ENCODE peak calls at places on chromosomes 4 and X, in nine cellular contexts. One of them, this sample, is unnamed.

GRCh38 chr4:125693233-125693632 is 378.5 kb downstream of the FAT4 start:
- DNase-seq in lower leg skin: no peak
- DNase-seq in upper lobe of left lung: no peak
- DNase-seq in CD8-positive, alpha-beta T cell: no peak
- DNase-seq in neural crest cell: no peak
- DNase-seq in breast epithelium: no peak
- DNase-seq in mammary epithelial cell: no peak
- DNase-seq in Calu3: no peak
- DNase-seq in esophagus squamous epithelium: no peak
- DNase-seq in this sample: no peak

GRCh38 chrX:13690836-13691235 is 1.9 kb downstream of the RAB9A start:
- DNase-seq in lower leg skin: no peak
- DNase-seq in upper lobe of left lung: no peak
- DNase-seq in CD8-positive, alpha-beta T cell: peak; percentile 20
- DNase-seq in neural crest cell: no peak
- DNase-seq in breast epithelium: no peak
- DNase-seq in mammary epithelial cell: peak; percentile 31
- DNase-seq in Calu3: peak; percentile 39
- DNase-seq in esophagus squamous epithelium: no peak
- DNase-seq in this sample: no peak

GRCh38 chrX:102154218-102154860 is 1.4 kb downstream of the BEX5 start:
- DNase-seq in lower leg skin: no peak
- DNase-seq in upper lobe of left lung: no peak
- DNase-seq in CD8-positive, alpha-beta T cell: peak; percentile 16
- DNase-seq in neural crest cell: peak; percentile 2
- DNase-seq in breast epithelium: no peak
- DNase-seq in mammary epithelial cell: no peak
- DNase-seq in Calu3: peak; percentile 44
- DNase-seq in esophagus squamous epithelium: no peak
- DNase-seq in this sample: no peak

GRCh38 chrX:136731207-136731782 is 49.4 kb downstream of the ARHGEF6 start:
- DNase-seq in lower leg skin: no peak
- DNase-seq in upper lobe of left lung: no peak
- DNase-seq in CD8-positive, alpha-beta T cell: no peak
- DNase-seq in neural crest cell: no peak
- DNase-seq in breast epithelium: no peak
- DNase-seq in mammary epithelial cell: no peak
- DNase-seq in Calu3: no peak
- DNase-seq in esophagus squamous epithelium: no peak
- DNase-seq in this sample: no peak

GRCh38 chr4:108619372-108620100 is 840 bp upstream of the RPL34 start:
- DNase-seq in lower leg skin: no peak
- DNase-seq in upper lobe of left lung: no peak
- DNase-seq in CD8-positive, alpha-beta T cell: peak; percentile 30
- DNase-seq in neural crest cell: no peak
- DNase-seq in breast epithelium: no peak
- DNase-seq in mammary epithelial cell: no peak
- DNase-seq in Calu3: no peak
- DNase-seq in esophagus squamous epithelium: no peak
- DNase-seq in this sample: no peak

GRCh38 chr4:76277667-76278066 is 26.1 kb downstream of the FAM47E start:
- DNase-seq in lower leg skin: no peak
- DNase-seq in upper lobe of left lung: no peak
- DNase-seq in CD8-positive, alpha-beta T cell: no peak
- DNase-seq in neural crest cell: no peak
- DNase-seq in breast epithelium: no peak
- DNase-seq in mammary epithelial cell: no peak
- DNase-seq in Calu3: no peak
- DNase-seq in esophagus squamous epithelium: no peak
- DNase-seq in this sample: no peak

GRCh38 chr4:152605641-152606304 is 69.9 kb upstream of the FBXW7 start:
- DNase-seq in lower leg skin: no peak
- DNase-seq in upper lobe of left lung: no peak
- DNase-seq in CD8-positive, alpha-beta T cell: no peak
- DNase-seq in neural crest cell: no peak
- DNase-seq in breast epithelium: no peak
- DNase-seq in mammary epithelial cell: no peak
- DNase-seq in Calu3: no peak
- DNase-seq in esophagus squamous epithelium: no peak
- DNase-seq in this sample: no peak

GRCh38 chr4:151990201-151990600 is 229.4 kb upstream of the GATB start:
- DNase-seq in lower leg skin: no peak
- DNase-seq in upper lobe of left lung: no peak
- DNase-seq in CD8-positive, alpha-beta T cell: no peak
- DNase-seq in neural crest cell: no peak
- DNase-seq in breast epithelium: no peak
- DNase-seq in mammary epithelial cell: peak; percentile 91
- DNase-seq in Calu3: no peak
- DNase-seq in esophagus squamous epithelium: no peak
- DNase-seq in this sample: no peak

GRCh38 chrX:17788439-17788838 is 51.1 kb downstream of the SCML1 start:
- DNase-seq in lower leg skin: no peak
- DNase-seq in upper lobe of left lung: no peak
- DNase-seq in CD8-positive, alpha-beta T cell: peak; percentile 50
- DNase-seq in neural crest cell: peak; percentile 9
- DNase-seq in breast epithelium: peak; percentile 54
- DNase-seq in mammary epithelial cell: peak; percentile 8
- DNase-seq in Calu3: peak; percentile 39
- DNase-seq in esophagus squamous epithelium: no peak
- DNase-seq in this sample: no peak

GRCh38 chrX:41718481-41719245 is 5.3 kb upstream of the GPR82 start:
- DNase-seq in lower leg skin: no peak
- DNase-seq in upper lobe of left lung: no peak
- DNase-seq in CD8-positive, alpha-beta T cell: no peak
- DNase-seq in neural crest cell: no peak
- DNase-seq in breast epithelium: no peak
- DNase-seq in mammary epithelial cell: no peak
- DNase-seq in Calu3: no peak
- DNase-seq in esophagus squamous epithelium: no peak
- DNase-seq in this sample: no peak

GRCh38 chr4:7614350-7614949 is 179.7 kb upstream of the PSAPL1 start:
- DNase-seq in lower leg skin: no peak
- DNase-seq in upper lobe of left lung: no peak
- DNase-seq in CD8-positive, alpha-beta T cell: no peak
- DNase-seq in neural crest cell: no peak
- DNase-seq in breast epithelium: no peak
- DNase-seq in mammary epithelial cell: no peak
- DNase-seq in Calu3: no peak
- DNase-seq in esophagus squamous epithelium: no peak
- DNase-seq in this sample: no peak

GRCh38 chr4:106628616-106629606 is 260.3 kb upstream of the GIMD1 start:
- DNase-seq in lower leg skin: no peak
- DNase-seq in upper lobe of left lung: no peak
- DNase-seq in CD8-positive, alpha-beta T cell: no peak
- DNase-seq in neural crest cell: no peak
- DNase-seq in breast epithelium: no peak
- DNase-seq in mammary epithelial cell: no peak
- DNase-seq in Calu3: no peak
- DNase-seq in esophagus squamous epithelium: no peak
- DNase-seq in this sample: no peak

GRCh38 chr4:20698820-20699219 is 1.4 kb upstream of the PACRGL start:
- DNase-seq in lower leg skin: no peak
- DNase-seq in upper lobe of left lung: no peak
- DNase-seq in CD8-positive, alpha-beta T cell: no peak
- DNase-seq in neural crest cell: no peak
- DNase-seq in breast epithelium: no peak
- DNase-seq in mammary epithelial cell: no peak
- DNase-seq in Calu3: no peak
- DNase-seq in esophagus squamous epithelium: no peak
- DNase-seq in this sample: no peak

GRCh38 chr4:107666134-107666533 is 53.9 kb downstream of the PAPSS1 start:
- DNase-seq in lower leg skin: no peak
- DNase-seq in upper lobe of left lung: no peak
- DNase-seq in CD8-positive, alpha-beta T cell: no peak
- DNase-seq in neural crest cell: no peak
- DNase-seq in breast epithelium: no peak
- DNase-seq in mammary epithelial cell: no peak
- DNase-seq in Calu3: no peak
- DNase-seq in esophagus squamous epithelium: no peak
- DNase-seq in this sample: no peak

GRCh38 chrX:110280954-110281353 is 36.9 kb downstream of the AMMECR1 start:
- DNase-seq in lower leg skin: no peak
- DNase-seq in upper lobe of left lung: no peak
- DNase-seq in CD8-positive, alpha-beta T cell: no peak
- DNase-seq in neural crest cell: no peak
- DNase-seq in breast epithelium: no peak
- DNase-seq in mammary epithelial cell: no peak
- DNase-seq in Calu3: no peak
- DNase-seq in esophagus squamous epithelium: no peak
- DNase-seq in this sample: no peak

GRCh38 chr4:3223986-3224748 is 24.8 kb upstream of the MSANTD1 start:
- DNase-seq in lower leg skin: no peak
- DNase-seq in upper lobe of left lung: no peak
- DNase-seq in CD8-positive, alpha-beta T cell: no peak
- DNase-seq in neural crest cell: no peak
- DNase-seq in breast epithelium: no peak
- DNase-seq in mammary epithelial cell: no peak
- DNase-seq in Calu3: no peak
- DNase-seq in esophagus squamous epithelium: no peak
- DNase-seq in this sample: no peak

DNA sequence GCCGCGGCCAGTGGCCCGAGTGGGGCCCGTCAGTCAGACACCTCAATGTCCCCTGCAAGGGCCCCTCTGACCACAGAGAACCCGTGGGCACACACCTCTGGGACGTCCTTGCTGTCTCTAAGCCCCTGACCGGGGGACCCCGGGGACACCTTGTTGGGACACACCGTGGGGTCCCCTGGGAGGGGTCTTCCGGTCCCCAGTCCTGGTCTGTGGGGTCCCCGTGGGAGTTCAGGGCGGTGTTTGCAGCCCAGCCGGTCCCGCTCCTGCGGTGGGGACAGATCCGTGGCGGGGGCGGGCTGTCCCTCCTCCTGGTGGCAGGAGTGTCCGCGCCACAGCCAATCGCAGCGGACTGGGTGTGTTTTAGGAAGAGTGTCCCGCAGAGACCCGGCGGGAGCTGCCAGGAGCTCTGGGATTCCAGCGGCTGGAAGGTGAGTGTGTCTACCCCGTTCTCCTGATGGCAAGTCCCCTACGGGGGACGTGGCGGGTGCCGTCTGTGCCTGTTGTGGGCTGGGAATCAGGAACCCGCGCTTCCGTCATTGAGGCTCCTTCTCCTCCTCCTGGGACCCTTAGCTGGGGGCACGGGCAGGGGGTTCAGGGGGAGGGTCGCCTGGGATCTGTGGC is 5.1 kb upstream of the PLCXD1 start:
- DNase-seq in lower leg skin: peak; percentile 94
- DNase-seq in upper lobe of left lung: peak; percentile 91
- DNase-seq in CD8-positive, alpha-beta T cell: peak; percentile 44
- DNase-seq in neural crest cell: no peak
- DNase-seq in breast epithelium: peak; percentile 86
- DNase-seq in mammary epithelial cell: peak; percentile 39
- DNase-seq in Calu3: peak; percentile 69
- DNase-seq in esophagus squamous epithelium: no peak
- DNase-seq in this sample: no peak
- TF ChIP-seq CTCF in lower leg skin: no peak
- TF ChIP-seq CTCF in upper lobe of left lung: peak; percentile 45
- TF ChIP-seq CTCF in CD8-positive, alpha-beta T cell: no peak
- TF ChIP-seq CTCF in neural crest cell: no peak
- TF ChIP-seq CTCF in breast epithelium: no peak
- TF ChIP-seq CTCF in mammary epithelial cell: no peak
- TF ChIP-seq CTCF in Calu3: no peak
- TF ChIP-seq CTCF in esophagus squamous epithelium: peak; percentile 17
- TF ChIP-seq CTCF in this sample: no peak

DNA sequence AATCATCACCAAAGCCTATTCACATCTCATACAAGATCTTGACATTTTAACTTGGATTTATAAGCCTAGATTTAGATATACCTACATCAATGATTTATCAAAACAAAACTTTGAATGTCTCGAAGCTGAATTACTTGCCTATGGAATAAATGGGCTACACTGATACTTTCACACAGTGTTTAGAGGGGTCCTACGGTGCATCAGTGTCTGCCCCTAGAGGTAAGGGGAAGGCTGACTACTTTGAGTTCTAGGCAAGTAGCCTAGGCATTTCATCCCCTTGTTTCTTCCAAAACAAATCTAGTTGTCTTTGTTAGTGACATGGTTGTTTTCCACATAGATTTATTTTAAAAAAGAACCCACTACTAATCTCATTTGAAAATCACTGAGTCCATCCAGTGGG is 158.1 kb upstream of the ATOH1 start:
- DNase-seq in lower leg skin: no peak
- DNase-seq in upper lobe of left lung: no peak
- DNase-seq in CD8-positive, alpha-beta T cell: no peak
- DNase-seq in neural crest cell: no peak
- DNase-seq in breast epithelium: no peak
- DNase-seq in mammary epithelial cell: no peak
- DNase-seq in Calu3: no peak
- DNase-seq in esophagus squamous epithelium: no peak
- DNase-seq in this sample: no peak
- TF ChIP-seq CTCF in lower leg skin: no peak
- TF ChIP-seq CTCF in upper lobe of left lung: no peak
- TF ChIP-seq CTCF in CD8-positive, alpha-beta T cell: no peak
- TF ChIP-seq CTCF in neural crest cell: no peak
- TF ChIP-seq CTCF in breast epithelium: no peak
- TF ChIP-seq CTCF in mammary epithelial cell: no peak
- TF ChIP-seq CTCF in Calu3: no peak
- TF ChIP-seq CTCF in esophagus squamous epithelium: no peak
- TF ChIP-seq CTCF in this sample: no peak

DNA sequence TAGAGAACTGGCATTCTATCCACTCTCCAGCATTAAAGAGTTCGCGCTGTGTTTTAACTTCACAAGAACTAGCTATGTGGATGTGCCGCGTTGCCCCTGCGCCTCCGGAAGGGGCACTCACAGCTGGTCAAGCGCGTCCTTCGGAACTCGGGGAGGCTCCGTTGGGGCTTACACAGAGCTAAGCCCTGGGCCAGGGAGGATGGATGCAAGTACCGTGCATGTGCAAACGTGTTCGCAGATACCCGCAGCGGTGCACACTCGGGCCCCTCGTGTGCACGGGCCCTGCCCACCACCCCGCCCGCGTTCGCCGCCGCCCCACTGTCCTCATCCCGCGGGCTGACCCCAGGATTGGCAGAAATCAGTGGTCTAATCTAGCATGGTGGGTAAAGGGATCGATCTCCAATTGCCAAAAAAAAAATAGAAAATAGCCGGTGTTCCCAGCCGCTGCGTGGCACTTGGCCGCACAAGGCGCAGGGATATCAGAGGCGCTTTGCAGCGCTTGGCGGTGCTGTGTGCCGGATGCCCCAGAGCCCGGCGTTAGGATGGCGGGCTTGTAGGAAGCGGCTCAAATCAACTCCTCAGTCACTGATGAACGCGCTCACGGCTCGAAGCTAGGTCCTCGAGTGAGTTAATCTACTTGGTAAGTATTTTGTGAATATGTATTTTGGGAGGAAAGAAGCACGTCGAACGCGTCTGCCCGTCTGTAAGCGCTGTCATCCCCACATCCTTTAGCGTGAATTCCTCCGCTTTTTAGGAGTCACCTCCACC is 988 bp upstream of the PCDH10 start:
- DNase-seq in lower leg skin: no peak
- DNase-seq in upper lobe of left lung: peak; percentile 66
- DNase-seq in CD8-positive, alpha-beta T cell: no peak
- DNase-seq in neural crest cell: peak; percentile 49
- DNase-seq in breast epithelium: no peak
- DNase-seq in mammary epithelial cell: no peak
- DNase-seq in Calu3: no peak
- DNase-seq in esophagus squamous epithelium: no peak
- DNase-seq in this sample: no peak
- TF ChIP-seq CTCF in lower leg skin: no peak
- TF ChIP-seq CTCF in upper lobe of left lung: no peak
- TF ChIP-seq CTCF in CD8-positive, alpha-beta T cell: no peak
- TF ChIP-seq CTCF in neural crest cell: peak; percentile 19
- TF ChIP-seq CTCF in breast epithelium: no peak
- TF ChIP-seq CTCF in mammary epithelial cell: no peak
- TF ChIP-seq CTCF in Calu3: no peak
- TF ChIP-seq CTCF in esophagus squamous epithelium: no peak
- TF ChIP-seq CTCF in this sample: no peak

GRCh38 chrX:38327775-38328081 is 419 bp upstream of the RPGR start:
- DNase-seq in lower leg skin: no peak
- DNase-seq in upper lobe of left lung: no peak
- DNase-seq in CD8-positive, alpha-beta T cell: no peak
- DNase-seq in neural crest cell: no peak
- DNase-seq in breast epithelium: no peak
- DNase-seq in mammary epithelial cell: no peak
- DNase-seq in Calu3: no peak
- DNase-seq in esophagus squamous epithelium: no peak
- DNase-seq in this sample: no peak
- TF ChIP-seq CTCF in lower leg skin: no peak
- TF ChIP-seq CTCF in upper lobe of left lung: no peak
- TF ChIP-seq CTCF in CD8-positive, alpha-beta T cell: peak; percentile 6
- TF ChIP-seq CTCF in neural crest cell: no peak
- TF ChIP-seq CTCF in breast epithelium: no peak
- TF ChIP-seq CTCF in mammary epithelial cell: no peak
- TF ChIP-seq CTCF in Calu3: no peak
- TF ChIP-seq CTCF in esophagus squamous epithelium: no peak
- TF ChIP-seq CTCF in this sample: peak; percentile 9

This sample was measured in mesothelial cell of epicardium.